ENCODE peak calls at places on chromosomes 12 and 14, in four cellular contexts. N is HepG2, Q is GM12878, D is K562. E is an unnamed sample.

GRCh38 chr14:77151918-77152588 is 10.5 kb upstream of the ZDHHC22 start:
- DNase-seq in N (no peak), Q (no peak), D (no peak), E (no peak)

GRCh38 chr12:89775336-89776005 is 66.8 kb upstream of the ATP2B1 start:
- DNase-seq in N (no peak), Q (no peak), D (no peak), E (no peak)

GRCh38 chr12:29960113-29960512 is 176.4 kb upstream of the TMTC1 start:
- DNase-seq in N (no peak), Q (no peak), D (no peak), E (no peak)

GRCh38 chr14:103091041-103091882 is 3.3 kb upstream of the EXOC3L4 start:
- DNase-seq in N (no peak), Q (no peak), D (peak; percentile 94), E (no peak)

GRCh38 chr14:105472496-105472991 is 2.1 kb upstream of the CRIP2 start:
- DNase-seq in N (no peak), Q (no peak), D (no peak), E (no peak)

GRCh38 chr12:63897931-63898330 is 53.4 kb downstream of the SRGAP1 start:
- DNase-seq in N (no peak), Q (no peak), D (no peak), E (no peak)

GRCh38 chr12:77940566-77940965 is 109.9 kb downstream of the NAV3 start:
- DNase-seq in N (no peak), Q (no peak), D (no peak), E (no peak)

GRCh38 chr12:104547239-104547638 is 90.5 kb downstream of the CHST11 start:
- DNase-seq in N (no peak), Q (no peak), D (no peak), E (no peak)

GRCh38 chr14:36346052-36346451 is 25.6 kb upstream of the MBIP start:
- DNase-seq in N (no peak), Q (no peak), D (no peak), E (no peak)

GRCh38 chr14:102516531-102517411 is 7.2 kb upstream of the ANKRD9 start:
- DNase-seq in N (peak; percentile 44), Q (no peak), D (peak; percentile 77), E (peak; percentile 83)

GRCh38 chr14:22039938-22040780 is 366.5 kb upstream of the OR4E1 start:
- DNase-seq in N (peak; percentile 26), Q (no peak), D (no peak), E (peak; percentile 22)

GRCh38 chr12:13376627-13377373 is 180.3 kb downstream of the EMP1 start:
- DNase-seq in N (no peak), Q (no peak), D (no peak), E (no peak)

GRCh38 chr12:94267907-94268575 is 119.7 kb downstream of the PLXNC1 start:
- DNase-seq in N (no peak), Q (no peak), D (no peak), E (no peak)

GRCh38 chr12:111798182-111798581 is 31.4 kb downstream of the ALDH2 start:
- DNase-seq in N (no peak), Q (no peak), D (no peak), E (no peak)

GRCh38 chr14:90499908-90500664 is 103.3 kb downstream of the CALM1 start:
- DNase-seq in N (no peak), Q (no peak), D (no peak), E (no peak)

GRCh38 chr12:130633771-130634170 is 82.3 kb downstream of the RIMBP2 start:
- DNase-seq in N (no peak), Q (no peak), D (no peak), E (no peak)

GRCh38 chr12:513446-513845 is 53.7 kb downstream of the B4GALNT3 start:
- DNase-seq in N (no peak), Q (no peak), D (no peak), E (no peak)

GRCh38 chr12:27521066-27521465 is 2.9 kb upstream of the PPFIBP1 start:
- DNase-seq in N (no peak), Q (no peak), D (peak; percentile 14), E (no peak)

GRCh38 chr14:58772814-58773620 is 135.3 kb downstream of the DACT1 start:
- DNase-seq in N (no peak), Q (no peak), D (no peak), E (peak; percentile 45)

GRCh38 chr12:56684745-56685369 is 3.2 kb downstream of the PTGES3 start:
- DNase-seq in N (no peak), Q (no peak), D (no peak), E (no peak)

GRCh38 chr14:36773558-36773957 is 111.9 kb downstream of the PAX9 start:
- DNase-seq in N (no peak), Q (no peak), D (no peak), E (no peak)

GRCh38 chr14:24307575-24308341 is at the start of gene CIDEB:
- DNase-seq in N (peak; percentile 99), Q (no peak), D (peak; percentile 49), E (peak; percentile 78)

GRCh38 chr12:116450406-116450910 is 108.7 kb upstream of the MAP1LC3B2 start:
- DNase-seq in N (no peak), Q (no peak), D (no peak), E (no peak)

DNA sequence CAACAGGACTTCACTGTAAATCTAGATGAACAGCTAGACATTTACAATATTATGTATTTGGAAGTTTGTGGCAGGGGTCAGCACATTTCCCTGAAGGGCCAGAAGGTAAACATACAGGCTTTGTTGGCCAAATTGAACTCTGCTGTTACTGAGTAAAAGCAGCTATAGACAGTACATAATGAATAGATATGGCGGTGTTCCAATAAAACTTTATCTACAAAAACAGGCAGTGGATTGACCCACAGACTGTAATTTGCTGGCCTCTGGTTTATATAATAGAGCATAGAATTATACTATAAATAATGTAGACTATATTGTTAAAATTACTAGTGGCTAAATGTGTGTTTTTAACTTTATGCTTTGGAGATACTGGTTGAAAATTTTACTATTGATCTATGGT is 25.7 kb downstream of the SERPINA10 start:
- DNase-seq in N (no peak), Q (no peak), D (no peak), E (no peak)
- TF ChIP-seq TARDBP in N (no peak), Q (no peak), D (no peak), E (no peak)

GRCh38 chr12:49750027-49750977 is 8.9 kb downstream of the TMBIM6 start:
- DNase-seq in N (peak; percentile 31), Q (peak; percentile 36), D (no peak), E (no peak)
- TF ChIP-seq TARDBP in N (no peak), Q (no peak), D (no peak), E (no peak)

GRCh38 chr12:53659011-53659551 is 16.8 kb downstream of the ATP5MC2 start:
- DNase-seq in N (peak; percentile 96), Q (no peak), D (no peak), E (no peak)
- TF ChIP-seq TARDBP in N (no peak), Q (no peak), D (no peak), E (no peak)

GRCh38 chr12:50162225-50162624 is 4.9 kb downstream of the CERS5 start:
- DNase-seq in N (no peak), Q (no peak), D (no peak), E (no peak)
- TF ChIP-seq TARDBP in N (no peak), Q (no peak), D (no peak), E (no peak)

GRCh38 chr12:92466391-92467305 is 236.1 kb upstream of the PLEKHG7 start:
- DNase-seq in N (no peak), Q (peak; percentile 90), D (no peak), E (no peak)
- TF ChIP-seq TARDBP in N (no peak), Q (no peak), D (no peak), E (no peak)

DNA sequence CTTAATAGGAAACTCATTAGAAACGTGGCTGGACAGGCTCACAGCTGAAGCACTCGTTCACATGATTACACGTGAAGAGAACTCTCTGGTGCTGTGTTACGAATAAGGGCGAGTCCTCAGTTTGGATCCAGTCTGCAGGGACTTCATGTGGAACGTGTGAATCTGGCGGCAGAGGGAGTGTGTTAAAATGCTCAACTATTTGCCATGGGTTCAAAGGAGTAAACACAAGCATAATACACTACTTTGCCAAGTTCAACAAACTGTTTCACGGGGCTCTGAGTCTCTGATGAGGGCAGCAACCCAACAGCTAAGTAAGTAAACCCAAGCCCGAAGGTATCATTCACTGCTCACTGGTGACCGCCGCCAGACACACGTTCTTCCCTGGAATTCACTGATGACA is 42.4 kb downstream of the NUAK1 start:
- DNase-seq in N (no peak), Q (no peak), D (no peak), E (no peak)
- TF ChIP-seq TARDBP in N (no peak), Q (no peak), D (no peak), E (no peak)

GRCh38 chr12:122322501-122322900 is 56.2 kb upstream of the VPS33A start:
- DNase-seq in N (no peak), Q (no peak), D (no peak), E (no peak)

GRCh38 chr12:122326597-122326996 is 60.3 kb upstream of the VPS33A start:
- DNase-seq in N (no peak), Q (no peak), D (no peak), E (no peak)

GRCh38 chr12:122327014-122327413 is 60.7 kb upstream of the VPS33A start:
- DNase-seq in N (no peak), Q (no peak), D (no peak), E (no peak)

GRCh38 chr12:122319312-122319638 is 53.0 kb upstream of the VPS33A start:
- DNase-seq in N (no peak), Q (no peak), D (no peak), E (no peak)

DNA sequence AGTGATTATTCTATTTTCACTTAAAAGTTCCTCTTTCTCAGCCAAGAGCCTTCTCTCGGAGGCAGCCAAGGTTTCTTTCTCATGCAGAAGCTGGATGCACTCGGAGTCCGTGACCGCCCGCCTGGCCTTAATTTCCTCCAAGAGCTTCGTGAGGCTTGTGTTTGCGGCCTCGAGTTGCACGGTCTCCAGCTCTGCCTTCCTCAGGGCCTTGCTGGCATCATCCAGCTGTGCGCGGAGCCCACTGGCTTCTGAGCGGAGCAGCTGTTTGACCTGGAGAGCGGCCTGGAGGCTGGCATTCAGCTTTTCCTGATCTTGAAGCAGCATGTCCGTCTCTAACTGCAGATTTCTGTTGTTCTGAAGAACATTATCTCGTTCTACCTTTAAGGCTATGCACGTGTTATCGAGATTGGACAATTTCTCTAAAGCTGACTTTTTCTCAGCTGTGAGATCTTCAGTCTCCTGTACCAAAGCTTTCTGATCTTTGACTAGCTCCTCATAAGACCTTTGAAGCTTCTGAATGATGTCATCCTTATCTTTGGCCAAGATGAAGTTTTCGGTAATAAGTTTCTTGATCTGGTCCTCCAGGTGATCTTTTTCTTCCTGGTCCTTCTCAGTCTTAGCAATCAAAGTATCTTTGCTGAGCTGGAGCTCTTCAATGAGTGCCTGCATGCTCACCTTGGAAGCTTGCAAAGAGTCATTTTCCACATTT is 57.2 kb upstream of the VPS33A start:
- DNase-seq in N (no peak), Q (no peak), D (no peak), E (no peak)
- TF ChIP-seq TARDBP in N (no peak), Q (no peak), D (no peak), E (no peak)

E was measured in HEK293T.